ENCODE peak calls at places on chromosome 17, in five cellular contexts. H is heart right ventricle, T is AG10803, A is lower leg skin, K is fibroblast of pulmonary artery. D is an unnamed sample.

GRCh38 chr17:80796430-80796861 is 195.2 kb upstream of the CHMP6 start:
- DNase-seq in H (no peak), T (no peak), A (no peak), K (no peak), D (no peak)

GRCh38 chr17:2282297-2282873 is 21.2 kb downstream of the SMG6 start:
- DNase-seq in H (no peak), T (peak; percentile 93), A (no peak), K (peak; percentile 88), D (peak; percentile 93)

GRCh38 chr17:8210761-8211458 is 535 bp upstream of the AURKB start:
- DNase-seq in H (no peak), T (no peak), A (no peak), K (no peak), D (no peak)

GRCh38 chr17:3512512-3513171 is 36.8 kb downstream of the ASPA start:
- DNase-seq in H (peak; percentile 81), T (peak; percentile 92), A (peak; percentile 47), K (peak; percentile 60), D (peak; percentile 55)

GRCh38 chr17:27832851-27833250 is 32.5 kb upstream of the NOS2 start:
- DNase-seq in H (no peak), T (no peak), A (no peak), K (no peak), D (no peak)

GRCh38 chr17:78140169-78141051 is 5.8 kb upstream of the C17orf99 start:
- DNase-seq in H (peak; percentile 81), T (peak; percentile 53), A (peak; percentile 97), K (peak; percentile 57), D (peak; percentile 97)

GRCh38 chr17:65918921-65919546 is 272.9 kb downstream of the CEP112 start:
- DNase-seq in H (no peak), T (peak; percentile 8), A (no peak), K (peak; percentile 33), D (no peak)

GRCh38 chr17:43753488-43754129 is 5.0 kb downstream of the SOST start:
- DNase-seq in H (no peak), T (peak; percentile 44), A (no peak), K (no peak), D (no peak)

GRCh38 chr17:65914784-65915342 is 277.1 kb downstream of the CEP112 start:
- DNase-seq in H (no peak), T (no peak), A (no peak), K (peak; percentile 11), D (no peak)

GRCh38 chr17:75124041-75124818 is 7.3 kb downstream of the NT5C start:
- DNase-seq in H (peak; percentile 40), T (no peak), A (peak; percentile 74), K (peak; percentile 72), D (peak; percentile 93)

GRCh38 chr17:2042355-2042929 is 620 bp downstream of the OVCA2 start:
- DNase-seq in H (no peak), T (no peak), A (no peak), K (peak; percentile 59), D (no peak)

GRCh38 chr17:74825952-74826713 is 33.6 kb downstream of the GRIN2C start:
- DNase-seq in H (no peak), T (no peak), A (no peak), K (no peak), D (no peak)

GRCh38 chr17:82702161-82702932 is 3.8 kb upstream of the RAB40B start:
- DNase-seq in H (no peak), T (peak; percentile 20), A (no peak), K (no peak), D (peak; percentile 13)

GRCh38 chr17:41620583-41621434 is 3.6 kb downstream of the KRT17 start:
- DNase-seq in H (no peak), T (peak; percentile 29), A (no peak), K (peak; percentile 55), D (peak; percentile 35)

GRCh38 chr17:40699359-40699758 is 4.2 kb downstream of the KRT24 start:
- DNase-seq in H (no peak), T (no peak), A (no peak), K (no peak), D (no peak)

GRCh38 chr17:4645642-4646041 is 4.2 kb upstream of the ALOX15 start:
- DNase-seq in H (no peak), T (no peak), A (no peak), K (no peak), D (no peak)

GRCh38 chr17:80718428-80718827 is 173.8 kb downstream of the RPTOR start:
- DNase-seq in H (no peak), T (no peak), A (no peak), K (no peak), D (no peak)

GRCh38 chr17:34716291-34716690 is 136.9 kb downstream of the TMEM132E start:
- DNase-seq in H (no peak), T (no peak), A (no peak), K (no peak), D (no peak)

GRCh38 chr17:58529275-58529674 is 14.8 kb upstream of the MTMR4 start:
- DNase-seq in H (no peak), T (no peak), A (no peak), K (peak; percentile 27), D (no peak)

GRCh38 chr17:76700627-76701470 is 9.9 kb downstream of the MXRA7 start:
- DNase-seq in H (peak; percentile 89), T (peak; percentile 89), A (no peak), K (peak; percentile 88), D (peak; percentile 89)

GRCh38 chr17:76696763-76697701 is 13.7 kb downstream of the MXRA7 start:
- DNase-seq in H (peak; percentile 73), T (no peak), A (no peak), K (peak; percentile 81), D (peak; percentile 55)

GRCh38 chr17:76695059-76695892 is 15.5 kb downstream of the MXRA7 start:
- DNase-seq in H (no peak), T (no peak), A (no peak), K (no peak), D (no peak)

GRCh38 chr17:76700290-76700626 is 10.5 kb downstream of the MXRA7 start:
- DNase-seq in H (no peak), T (no peak), A (no peak), K (no peak), D (no peak)

GRCh38 chr17:76697702-76698465 is 12.9 kb downstream of the MXRA7 start:
- DNase-seq in H (no peak), T (no peak), A (no peak), K (peak; percentile 63), D (peak; percentile 79)
- H3K4me3 ChIP-seq in H (peak overlapping the region; percentile 6), T (no peak overlapping the region), A (no peak overlapping the region), K (no peak overlapping the region), D (no peak overlapping the region)

GRCh38 chr17:17664073-17664470 is 17.2 kb upstream of the RAI1 start:
- DNase-seq in H (no peak), T (no peak), A (no peak), K (no peak), D (no peak)

GRCh38 chr17:17661834-17662233 is 19.4 kb upstream of the RAI1 start:
- DNase-seq in H (no peak), T (no peak), A (no peak), K (no peak), D (no peak)

GRCh38 chr17:17665255-17665654 is 16.0 kb upstream of the RAI1 start:
- DNase-seq in H (no peak), T (no peak), A (no peak), K (no peak), D (no peak)

GRCh38 chr17:17661134-17661533 is 20.1 kb upstream of the RAI1 start:
- DNase-seq in H (no peak), T (no peak), A (no peak), K (no peak), D (no peak)

DNA sequence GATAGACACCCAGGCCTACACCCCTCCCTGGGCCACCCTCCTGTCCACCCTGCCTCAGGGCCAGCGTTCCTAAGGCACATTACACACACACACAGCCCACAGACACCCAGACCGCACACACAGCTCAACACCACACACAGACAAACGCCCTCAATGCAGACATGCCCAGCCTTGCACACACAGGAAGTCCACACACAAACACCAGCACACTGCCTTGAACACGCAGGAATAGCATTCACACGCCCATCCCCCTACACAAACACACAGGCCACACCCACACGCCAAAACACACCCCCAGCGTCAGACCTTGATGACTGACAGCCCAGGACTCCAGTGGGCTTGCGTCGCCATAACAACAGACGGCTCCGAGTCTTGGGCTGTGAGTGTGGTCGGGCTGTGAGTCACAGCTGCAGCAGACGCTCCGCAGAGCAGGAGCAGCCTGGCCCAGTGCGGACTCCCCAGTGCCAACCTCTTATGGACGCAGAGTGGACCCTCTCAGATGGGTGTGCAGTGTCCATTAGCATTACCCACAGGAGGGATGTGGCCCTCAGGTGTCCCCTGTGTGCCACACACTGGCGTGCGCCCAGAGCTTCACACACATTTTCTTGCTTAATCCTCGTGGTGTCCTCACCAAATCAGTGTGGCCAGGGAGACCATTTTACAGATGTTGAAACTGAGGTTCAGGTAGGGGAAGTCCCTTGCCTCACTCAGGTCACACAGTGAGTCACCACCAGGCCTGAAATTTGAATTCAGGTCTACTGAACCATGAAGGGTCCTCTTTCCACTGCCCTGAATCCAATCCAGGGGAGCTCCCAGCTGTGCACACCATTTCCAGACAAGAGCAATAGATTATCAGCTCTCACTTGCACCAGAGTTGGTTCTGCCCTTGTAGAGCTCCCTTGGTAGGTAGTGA is 17.8 kb upstream of the RAI1 start:
- DNase-seq in H (no peak), T (peak; percentile 95), A (no peak), K (peak; percentile 96), D (peak; percentile 95)
- H3K4me3 ChIP-seq in H (no peak overlapping the region), T (no peak overlapping the region), A (no peak overlapping the region), K (no peak overlapping the region), D (peak overlapping the region; percentile 7)

GRCh38 chr17:64328875-64329405 is 61.7 kb downstream of the PECAM1 start:
- DNase-seq in H (no peak), T (no peak), A (no peak), K (no peak), D (no peak)

GRCh38 chr17:64328036-64328874 is 62.4 kb downstream of the PECAM1 start:
- DNase-seq in H (peak; percentile 24), T (no peak), A (no peak), K (peak; percentile 56), D (no peak)

GRCh38 chr17:64327201-64327930 is 63.3 kb downstream of the PECAM1 start:
- DNase-seq in H (peak; percentile 62), T (no peak), A (no peak), K (peak; percentile 97), D (peak; percentile 93)

GRCh38 chr17:64326030-64326419 is 63.0 kb upstream of the TEX2 start:
- DNase-seq in H (no peak), T (no peak), A (no peak), K (no peak), D (no peak)

GRCh38 chr17:64326420-64327054 is 63.5 kb upstream of the TEX2 start:
- DNase-seq in H (peak; percentile 78), T (peak; percentile 39), A (peak; percentile 77), K (peak; percentile 98), D (peak; percentile 91)
- H3K4me3 ChIP-seq in H (no peak overlapping the region), T (no peak overlapping the region), A (no peak overlapping the region), K (no peak overlapping the region), D (no peak overlapping the region)

DNA sequence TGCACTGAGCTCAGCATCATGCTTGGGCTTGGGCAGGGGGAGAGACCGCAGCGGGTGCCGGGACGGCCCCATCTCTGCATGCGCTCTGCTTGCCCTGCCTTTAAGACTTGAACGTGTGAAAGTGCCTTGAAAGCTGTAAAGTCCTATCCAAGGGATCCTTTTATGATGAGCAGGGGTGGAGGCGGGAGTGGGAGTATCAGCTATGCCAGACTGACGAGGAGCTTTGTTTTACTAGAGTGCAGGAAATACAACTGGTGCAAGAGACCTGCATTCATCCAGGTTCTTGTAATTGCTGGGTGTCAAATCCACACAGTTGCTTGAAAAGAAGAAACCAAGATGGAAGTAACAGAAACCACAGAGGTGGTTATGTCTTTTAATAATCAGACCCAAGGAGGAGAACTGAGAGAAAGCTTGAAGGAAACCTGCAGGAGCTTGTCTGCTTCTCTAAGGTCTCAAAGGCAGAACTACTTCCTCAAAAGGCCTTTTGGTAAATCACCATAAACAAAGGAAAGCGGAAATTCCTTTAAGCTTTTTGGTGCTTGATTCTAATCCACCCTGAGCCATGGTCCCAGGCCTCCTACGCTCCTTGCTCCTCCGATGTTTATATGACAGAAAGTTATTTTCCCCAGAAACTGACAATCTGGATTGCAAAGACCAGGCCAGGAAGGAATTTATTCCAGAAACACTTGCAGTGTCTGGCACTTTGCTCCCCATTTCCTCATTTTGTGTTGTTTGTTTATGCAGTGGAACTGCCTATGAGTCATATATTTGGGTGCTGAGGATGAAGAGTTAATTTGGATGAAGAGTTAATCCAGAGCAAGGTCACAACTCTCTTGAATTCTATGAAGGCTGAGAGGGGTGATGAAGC is 51.3 kb upstream of the FBXO47 start:
- DNase-seq in H (no peak), T (no peak), A (no peak), K (no peak), D (peak; percentile 87)
- H3K4me3 ChIP-seq in H (no peak overlapping the region), T (no peak overlapping the region), A (no peak overlapping the region), K (no peak overlapping the region), D (no peak overlapping the region)

D was measured in fibroblast of villous mesenchyme.